ENCODE peak calls at places on chromosomes 6 and 20, in six cellular contexts. G is neuronal stem cell, R is IMR-90, I is mesenchymal stem cell, N is trophoblast cell, S is H1. O is an unnamed sample.

GRCh38 chr6:75334266-75335040 is 49.9 kb upstream of the TMEM30A start:
- DNase-seq in G (peak), R (peak), I (peak), N (peak), S (peak), O (peak)

GRCh38 chr20:61135266-61135665 is 116.8 kb upstream of the CDH4 start:
- DNase-seq in G (no peak), R (no peak), I (no peak), N (no peak), S (no peak), O (no peak)

GRCh38 chr6:6840831-6841263 is 252.3 kb downstream of the LY86 start:
- DNase-seq in G (no peak), R (no peak), I (no peak), N (no peak), S (no peak), O (no peak)

GRCh38 chr6:12508553-12508952 is 208.0 kb upstream of the PHACTR1 start:
- DNase-seq in G (no peak), R (no peak), I (no peak), N (no peak), S (no peak), O (no peak)

GRCh38 chr20:63095718-63096654 is 89.2 kb upstream of the BHLHE23 start:
- DNase-seq in G (no peak), R (no peak), I (no peak), N (no peak), S (peak), O (peak)

GRCh38 chr6:142372348-142372747 is 70.5 kb downstream of the ADGRG6 start:
- DNase-seq in G (no peak), R (peak), I (peak), N (peak), S (no peak), O (no peak)

GRCh38 chr20:50867805-50868204 is 63.4 kb downstream of the ADNP start:
- DNase-seq in G (no peak), R (no peak), I (no peak), N (no peak), S (no peak), O (no peak)

GRCh38 chr6:65819152-65819551 is 112.1 kb upstream of the EYS start:
- DNase-seq in G (no peak), R (no peak), I (peak), N (no peak), S (no peak), O (no peak)

GRCh38 chr20:17910828-17911294 is 57.7 kb downstream of the SNX5 start:
- DNase-seq in G (no peak), R (peak), I (peak), N (peak), S (no peak), O (no peak)

GRCh38 chr20:53652859-53653520 is 59.4 kb upstream of the ZNF217 start:
- DNase-seq in G (no peak), R (no peak), I (no peak), N (no peak), S (no peak), O (no peak)

GRCh38 chr20:49877254-49877990 is 37.9 kb downstream of the SPATA2 start:
- DNase-seq in G (no peak), R (no peak), I (no peak), N (no peak), S (no peak), O (no peak)

GRCh38 chr6:48883116-48883515 is 579.9 kb downstream of the MMUT start:
- DNase-seq in G (no peak), R (no peak), I (peak), N (no peak), S (no peak), O (no peak)

GRCh38 chr6:82118150-82118562 is 129.4 kb downstream of the IBTK start:
- DNase-seq in G (no peak), R (no peak), I (no peak), N (no peak), S (no peak), O (no peak)

GRCh38 chr6:153511896-153512496 is 380.9 kb upstream of the RGS17 start:
- DNase-seq in G (peak), R (peak), I (peak), N (peak), S (no peak), O (peak)

GRCh38 chr20:9180480-9181257 is 111.8 kb downstream of the PLCB4 start:
- DNase-seq in G (no peak), R (no peak), I (no peak), N (no peak), S (no peak), O (no peak)

GRCh38 chr20:37538003-37538402 is 10.3 kb upstream of the BLCAP start:
- DNase-seq in G (no peak), R (peak), I (peak), N (peak), S (no peak), O (peak)

GRCh38 chr6:113805167-113805835 is 51.8 kb upstream of the MARCKS start:
- DNase-seq in G (no peak), R (peak), I (no peak), N (no peak), S (no peak), O (no peak)

GRCh38 chr6:110944681-110945151 is 13.8 kb upstream of the GTF3C6 start:
- DNase-seq in G (no peak), R (peak), I (peak), N (peak), S (no peak), O (no peak)

GRCh38 chr6:127266178-127266891 is at the start of gene RNF146:
- DNase-seq in G (peak), R (peak), I (peak), N (peak), S (peak), O (peak)

GRCh38 chr20:41575412-41575811 is 42.8 kb downstream of the CHD6 start:
- DNase-seq in G (no peak), R (no peak), I (no peak), N (no peak), S (no peak), O (no peak)
- H2BK5ac ChIP-seq in G (no peak), R (no peak), I (no peak), N (no peak), S (no peak), O (no peak)

DNA sequence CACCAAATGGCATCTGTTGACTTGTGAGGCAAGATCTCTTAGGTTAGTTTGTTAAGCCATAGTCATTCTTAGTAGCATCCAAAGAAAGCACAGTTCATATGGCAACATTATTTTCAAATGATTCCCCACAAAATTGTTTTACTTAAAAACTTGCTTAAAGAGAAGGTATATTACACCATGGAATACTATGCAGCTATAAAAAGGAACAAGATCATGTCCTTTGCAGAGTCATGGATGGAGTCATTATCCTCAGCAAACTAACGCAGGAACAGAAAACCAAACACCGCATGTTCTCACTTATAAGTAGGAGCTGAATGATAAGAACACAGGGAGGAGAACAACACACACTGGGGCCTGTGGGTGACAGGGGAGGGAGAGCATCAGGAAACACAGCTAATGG is 10.9 kb upstream of the DSE start:
- DNase-seq in G (no peak), R (no peak), I (no peak), N (no peak), S (no peak), O (no peak)
- H4K91ac ChIP-seq in G (no peak), R (no peak), I (no peak), N (no peak), S (no peak), O (no peak)

GRCh38 chr20:41316602-41317535 is 662 bp downstream of the ZHX3 start:
- DNase-seq in G (peak), R (peak), I (peak), N (peak), S (peak), O (peak)
- H3K18ac ChIP-seq in G (peak), R (peak), I (peak), N (peak), S (no peak), O (no peak)

DNA sequence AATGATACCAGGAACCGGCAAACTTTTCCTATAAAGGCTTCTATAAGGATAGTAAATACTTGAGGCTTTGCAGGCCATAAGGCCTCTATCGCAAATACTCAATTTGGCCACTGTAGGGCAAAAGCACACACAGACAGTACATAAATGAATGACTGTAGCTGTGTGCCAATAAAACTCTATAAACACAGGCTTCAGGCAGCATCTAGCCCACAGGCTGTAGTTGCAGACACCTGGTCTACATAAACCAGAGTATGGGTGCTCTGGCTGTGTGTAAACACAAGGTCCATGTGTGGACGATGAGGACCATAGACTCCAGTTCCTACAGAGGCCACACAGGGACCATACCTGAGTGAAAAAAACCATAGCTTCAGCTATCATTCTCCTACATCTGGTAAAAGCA is 52.2 kb downstream of the ZMYND8 start:
- DNase-seq in G (no peak), R (peak), I (peak), N (no peak), S (no peak), O (no peak)
- H2BK5ac ChIP-seq in G (no peak), R (peak), I (no peak), N (no peak), S (peak), O (no peak)

GRCh38 chr6:104957301-104958177 is 632 bp downstream of the LIN28B start:
- DNase-seq in G (peak), R (no peak), I (peak), N (no peak), S (peak), O (peak)
- H4K91ac ChIP-seq in G (no peak), R (no peak), I (no peak), N (peak), S (peak), O (no peak)